ENCODE peak calls at places on chromosome 15, in eight cellular contexts. S is gastrocnemius medialis, V is cardiac fibroblast, J is ovary, L is cardiac muscle cell, R is neural progenitor cell, D is fibroblast of lung, Y is fibroblast of pulmonary artery. P is an unnamed sample.

GRCh38 chr15:36511594-36511993 is 67.8 kb upstream of the CDIN1 start:
- DNase-seq in S (no peak), Y (no peak), V (no peak), D (no peak), L (no peak), R (no peak), J (no peak), P (no peak)

GRCh38 chr15:25249236-25250010 is 189.4 kb downstream of the UBE3A start:
- DNase-seq in D (no peak), J (no peak), L (no peak), R (no peak), V (no peak), Y (no peak), S (peak), P (peak)

GRCh38 chr15:39127925-39128617 is 452.8 kb upstream of the THBS1 start:
- DNase-seq in R (peak), V (peak), Y (peak), S (no peak), D (peak), J (no peak), L (peak), P (no peak)

GRCh38 chr15:58038426-58039106 is 26.9 kb downstream of the ALDH1A2 start:
- DNase-seq in S (no peak), J (no peak), V (peak), D (peak), R (no peak), Y (peak), L (no peak), P (no peak)

GRCh38 chr15:30953731-30954378 is 37.6 kb downstream of the MTMR10 start:
- DNase-seq in R (no peak), Y (peak), V (peak), L (no peak), J (no peak), D (peak), S (peak), P (no peak)

GRCh38 chr15:101372149-101372577 is 77.1 kb upstream of the SNRPA1 start:
- DNase-seq in Y (peak), L (no peak), J (no peak), R (no peak), S (no peak), V (peak), D (peak), P (no peak)

GRCh38 chr15:34365073-34365825 is 1.7 kb downstream of the LPCAT4 start:
- DNase-seq in L (peak), Y (no peak), J (no peak), V (peak), S (no peak), R (no peak), D (no peak), P (no peak)

GRCh38 chr15:68910341-68910740 is 20.0 kb upstream of the SPESP1 start:
- DNase-seq in R (no peak), J (no peak), D (no peak), L (no peak), S (no peak), V (no peak), Y (no peak), P (no peak)

GRCh38 chr15:43516801-43517353 is 531 bp upstream of the MAP1A start:
- DNase-seq in S (no peak), J (no peak), R (no peak), V (peak), L (peak), Y (peak), D (peak), P (no peak)

GRCh38 chr15:56042982-56043980 is 49.9 kb upstream of the NEDD4 start:
- DNase-seq in J (no peak), Y (no peak), D (no peak), R (no peak), L (no peak), S (no peak), V (no peak), P (no peak)

GRCh38 chr15:66783327-66784124 is 81.5 kb downstream of the SMAD6 start:
- DNase-seq in J (no peak), Y (no peak), R (no peak), S (no peak), L (no peak), D (no peak), V (no peak), P (no peak)

GRCh38 chr15:76006136-76006778 is 6.0 kb downstream of the NRG4 start:
- DNase-seq in R (no peak), Y (peak), L (no peak), D (peak), V (peak), J (no peak), S (peak), P (no peak)

GRCh38 chr15:52759969-52760368 is 30.2 kb downstream of the ONECUT1 start:
- DNase-seq in S (no peak), L (no peak), J (no peak), R (no peak), V (no peak), Y (no peak), D (no peak), P (no peak)

GRCh38 chr15:52762621-52763020 is 27.5 kb downstream of the ONECUT1 start:
- DNase-seq in S (no peak), R (no peak), V (no peak), D (no peak), Y (no peak), J (no peak), L (no peak), P (no peak)

GRCh38 chr15:52760562-52760961 is 29.6 kb downstream of the ONECUT1 start:
- DNase-seq in V (no peak), D (no peak), J (no peak), Y (no peak), L (no peak), S (no peak), R (no peak), P (no peak)

GRCh38 chr15:52764731-52765130 is 25.4 kb downstream of the ONECUT1 start:
- DNase-seq in S (no peak), V (no peak), J (no peak), R (no peak), Y (no peak), D (no peak), L (no peak), P (no peak)

GRCh38 chr15:52765779-52766178 is 24.4 kb downstream of the ONECUT1 start:
- DNase-seq in S (no peak), V (peak), J (no peak), L (peak), Y (peak), D (no peak), R (peak), P (no peak)
- TF ChIP-seq CTCF in S (no peak), V (peak), J (no peak), L (peak), Y (peak), D (peak), R (peak), P (no peak)

DNA sequence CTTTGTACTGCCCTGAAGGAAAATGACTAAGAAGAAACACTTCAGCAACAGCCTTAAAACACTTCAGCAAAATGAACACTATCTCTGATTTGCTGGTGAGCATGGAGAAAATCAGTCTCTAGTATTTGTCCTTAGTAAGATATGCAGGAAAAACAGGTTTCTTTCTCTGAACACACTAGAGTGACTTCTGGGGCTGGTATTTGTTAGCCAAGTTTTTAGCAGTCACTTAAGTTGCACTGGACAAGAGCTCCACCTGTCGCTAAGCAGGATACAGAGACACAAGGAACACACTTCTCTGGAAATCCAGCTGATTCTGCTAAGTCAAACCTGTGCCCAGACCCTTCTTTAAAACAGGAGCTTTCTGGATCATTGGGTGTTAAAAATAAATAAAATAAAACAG is 65.3 kb downstream of the CHAC1 start:
- DNase-seq in J (no peak), R (peak), S (no peak), D (peak), V (peak), L (peak), Y (peak), P (no peak)
- TF ChIP-seq CTCF in J (no peak), R (peak), S (peak), D (peak), V (no peak), L (peak), Y (peak), P (no peak)

DNA sequence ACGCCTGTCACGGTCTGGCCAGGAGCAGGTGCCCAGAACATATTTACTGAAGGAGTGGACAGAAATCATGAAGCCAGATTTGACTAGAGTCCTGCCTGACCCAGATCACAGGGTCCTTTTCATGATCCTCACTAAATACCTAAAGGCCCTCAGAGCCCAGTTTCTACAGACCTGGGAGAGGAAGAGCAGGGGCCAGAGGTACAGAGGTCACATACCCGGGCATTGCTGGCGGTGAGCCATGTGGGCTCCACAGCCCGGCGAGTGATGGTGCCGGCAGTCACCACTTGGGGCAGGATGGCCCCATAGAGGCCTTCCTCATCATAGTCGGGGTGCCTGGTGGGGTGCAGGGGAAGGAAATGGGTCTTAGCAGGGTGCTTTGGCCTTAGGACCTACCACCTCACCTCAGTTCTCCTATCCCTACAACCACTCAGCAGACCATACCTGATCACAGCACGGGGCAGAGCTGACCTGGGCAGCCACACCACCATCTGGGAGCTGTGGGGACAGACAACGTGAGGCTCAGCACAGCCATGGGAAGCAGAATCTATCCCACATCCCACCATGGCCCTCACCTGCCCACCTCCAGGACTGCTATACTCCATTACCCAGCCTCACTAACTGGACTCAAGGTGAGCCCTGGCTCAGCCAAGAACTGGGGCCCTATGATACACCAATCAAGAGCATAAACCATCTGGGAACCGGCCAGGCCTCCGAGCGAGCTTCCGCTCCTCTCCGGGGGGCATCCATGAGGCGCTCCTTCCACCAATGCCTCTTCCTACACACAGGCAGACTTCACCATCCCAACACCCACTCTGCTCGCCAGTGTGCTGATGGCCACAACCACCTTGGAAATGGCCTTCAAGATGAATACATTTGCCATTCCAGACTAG is 12.9 kb downstream of the POLG start:
- DNase-seq in J (no peak), S (no peak), V (no peak), L (no peak), Y (no peak), D (no peak), R (no peak), P (no peak)
- TF ChIP-seq CTCF in J (no peak), S (no peak), V (peak), L (no peak), Y (no peak), D (no peak), R (peak), P (no peak)

DNA sequence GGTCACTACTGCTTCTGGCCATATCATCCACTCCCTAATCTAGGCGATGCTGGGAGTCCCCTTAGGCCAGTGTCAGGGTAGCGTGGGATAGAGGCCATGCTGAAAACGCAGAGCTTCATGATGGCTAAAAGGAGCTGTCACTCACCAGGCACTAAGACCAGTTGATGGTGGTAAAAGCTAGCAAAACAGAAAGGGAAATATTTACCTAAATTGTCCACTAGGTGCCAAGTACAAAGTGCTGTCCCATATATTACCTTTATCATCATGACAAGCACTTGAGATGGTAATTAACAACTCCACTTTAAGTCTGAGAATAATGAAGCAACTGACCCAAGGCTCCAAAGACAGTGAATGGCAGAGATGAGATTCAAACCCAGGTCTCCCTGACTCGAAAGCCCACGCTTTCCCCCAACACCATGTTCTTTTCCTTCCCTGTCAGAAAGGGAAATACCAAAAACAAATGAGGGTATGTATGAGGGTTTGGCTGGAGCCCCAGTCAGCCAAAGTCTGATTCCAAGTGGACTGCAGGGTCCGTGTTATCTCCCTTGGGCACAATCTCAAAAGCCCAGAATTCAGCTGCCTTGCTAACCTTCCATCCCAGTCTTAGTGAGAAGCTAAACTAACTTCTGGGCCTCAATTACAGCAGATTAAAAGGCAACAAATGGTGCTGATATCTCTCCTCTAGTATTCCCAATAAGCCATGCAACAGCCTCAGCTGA is 84.7 kb downstream of the RBPMS2 start:
- DNase-seq in S (no peak), R (no peak), Y (no peak), V (peak), L (no peak), J (no peak), D (no peak), P (no peak)
- TF ChIP-seq CTCF in S (no peak), R (peak), Y (peak), V (no peak), L (no peak), J (no peak), D (no peak), P (no peak)

DNA sequence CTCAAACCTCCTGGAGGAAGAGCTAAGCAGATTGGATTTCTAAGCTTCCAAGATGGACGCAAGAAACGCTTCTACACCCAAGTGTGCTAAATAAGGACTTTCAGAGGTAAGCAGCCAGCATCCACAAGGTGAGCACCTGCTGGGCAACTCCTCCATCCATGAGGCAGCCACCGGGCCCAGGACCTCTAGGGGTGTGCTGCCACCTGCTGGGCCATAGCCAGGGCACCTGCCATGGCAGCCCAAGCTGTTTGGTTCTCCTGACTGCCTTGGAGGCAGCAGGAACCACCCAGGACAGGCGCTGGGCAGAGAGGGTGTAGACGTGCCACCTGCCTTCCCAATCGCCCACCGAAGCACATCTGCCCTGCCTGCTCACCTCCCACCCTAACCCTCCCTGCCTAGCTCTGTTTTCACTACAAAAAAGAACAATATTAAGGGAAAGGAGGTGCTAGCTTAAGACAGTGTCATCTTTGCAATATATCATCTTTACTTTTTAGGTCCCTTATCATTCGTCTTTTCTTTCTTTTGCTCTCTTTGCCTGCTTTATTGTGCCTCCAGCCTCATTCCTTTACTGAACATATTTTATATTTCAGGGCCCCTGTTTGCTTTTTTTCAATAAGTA is 12.9 kb downstream of the C15orf62 start:
- DNase-seq in R (peak), Y (no peak), D (no peak), J (no peak), V (no peak), S (peak), L (peak), P (no peak)
- TF ChIP-seq CTCF in R (peak), Y (peak), D (no peak), J (no peak), V (peak), S (peak), L (peak), P (no peak)

GRCh38 chr15:88638626-88639372 is at the start of gene ISG20:
- DNase-seq in D (peak), L (peak), V (peak), R (peak), S (peak), J (peak), Y (peak), P (peak)
- TF ChIP-seq CTCF in D (peak), L (peak), V (peak), R (peak), S (peak), J (peak), Y (peak), P (peak)